ENCODE peak calls at places on chromosomes 4 and X, in eight cellular contexts. T, B, F, C, N, K, W and Z are unnamed samples.

GRCh38 chr4:76292730-76293129 is 13.8 kb upstream of the STBD1 start:
- DNase-seq in F (no peak), T (no peak), C (no peak), N (peak; percentile 51), B (no peak), W (no peak), K (no peak), Z (no peak)

GRCh38 chrX:92260102-92260501 is 480.9 kb downstream of the PCDH11X start:
- DNase-seq in K (no peak), W (no peak), B (peak; percentile 9), F (no peak), N (no peak), T (no peak), C (no peak), Z (no peak)

GRCh38 chr4:15749001-15749400 is 29.1 kb upstream of the CD38 start:
- DNase-seq in T (no peak), K (no peak), B (no peak), C (no peak), N (no peak), W (no peak), F (no peak), Z (no peak)

GRCh38 chr4:108166441-108167315 is 2.1 kb downstream of the LEF1 start:
- DNase-seq in T (no peak), K (no peak), B (peak; percentile 85), C (peak; percentile 48), N (no peak), W (peak; percentile 81), F (peak; percentile 34), Z (no peak)

GRCh38 chr4:94469221-94469784 is 17.6 kb downstream of the PDLIM5 start:
- DNase-seq in F (no peak), W (no peak), C (no peak), K (no peak), B (no peak), N (no peak), T (no peak), Z (no peak)

GRCh38 chrX:113929004-113929403 is 654.9 kb upstream of the HTR2C start:
- DNase-seq in F (peak; percentile 3), B (peak; percentile 91), W (no peak), T (peak; percentile 37), K (no peak), C (no peak), N (no peak), Z (no peak)

GRCh38 chr4:42671431-42672194 is 14.7 kb upstream of the ATP8A1 start:
- DNase-seq in T (no peak), K (no peak), B (no peak), C (peak; percentile 19), F (no peak), N (no peak), W (peak; percentile 79), Z (no peak)

GRCh38 chr4:52612341-52612740 is 46.8 kb downstream of the USP46 start:
- DNase-seq in B (no peak), T (no peak), N (no peak), F (no peak), W (no peak), C (no peak), K (no peak), Z (no peak)

GRCh38 chr4:170497105-170497504 is 407.3 kb upstream of the AADAT start:
- DNase-seq in C (no peak), K (no peak), W (no peak), N (no peak), F (no peak), B (peak; percentile 6), T (no peak), Z (no peak)

GRCh38 chr4:74112399-74113090 is 13.6 kb upstream of the CXCL2 start:
- DNase-seq in N (no peak), B (no peak), C (no peak), K (no peak), F (no peak), W (no peak), T (no peak), Z (no peak)

GRCh38 chr4:88008133-88008621 is 742 bp downstream of the PKD2 start:
- DNase-seq in F (peak; percentile 28), K (no peak), T (peak; percentile 20), B (peak; percentile 75), W (peak; percentile 26), N (peak; percentile 48), C (no peak), Z (peak; percentile 48)

GRCh38 chr4:52932586-52933482 is 70.7 kb downstream of the RASL11B start:
- DNase-seq in W (no peak), B (no peak), C (no peak), N (no peak), K (no peak), T (peak; percentile 1), F (no peak), Z (no peak)